ENCODE peak calls at places on chromosomes 5 and 9, in six cellular contexts. I is gastrocnemius medialis, L is breast epithelium, K is stomach, E is heart left ventricle, C is PC-9. N is an unnamed sample.

GRCh38 chr9:87570000-87570834 is 72.5 kb downstream of the DAPK1 start:
- DNase-seq in I (no peak), L (no peak), K (no peak), E (no peak), C (peak; percentile 58), N (no peak)

GRCh38 chr5:425714-426113 is 17.3 kb upstream of the EXOC3 start:
- DNase-seq in I (no peak), L (no peak), K (no peak), E (no peak), C (no peak), N (no peak)

GRCh38 chr9:70587143-70587710 is 172.8 kb upstream of the KLF9 start:
- DNase-seq in I (peak; percentile 47), L (no peak), K (no peak), E (peak; percentile 47), C (no peak), N (no peak)

GRCh38 chr9:12783767-12784460 is 9.1 kb downstream of the LURAP1L start:
- DNase-seq in I (no peak), L (no peak), K (no peak), E (no peak), C (no peak), N (no peak)

GRCh38 chr5:95823738-95824609 is 1.4 kb upstream of the GLRX start:
- DNase-seq in I (peak; percentile 50), L (no peak), K (peak; percentile 54), E (peak; percentile 74), C (peak; percentile 95), N (peak; percentile 78)

GRCh38 chr5:113526421-113526820 is 12.9 kb downstream of the YTHDC2 start:
- DNase-seq in I (no peak), L (no peak), K (no peak), E (no peak), C (no peak), N (no peak)

GRCh38 chr5:135830384-135831275 is 3.8 kb upstream of the SLC25A48 start:
- DNase-seq in I (no peak), L (no peak), K (no peak), E (no peak), C (no peak), N (no peak)

GRCh38 chr5:134503088-134503936 is 22.2 kb upstream of the JADE2 start:
- DNase-seq in I (peak; percentile 37), L (peak; percentile 50), K (peak; percentile 56), E (peak; percentile 89), C (peak; percentile 91), N (peak; percentile 65)

GRCh38 chr9:10059044-10059443 is 553.8 kb downstream of the PTPRD start:
- DNase-seq in I (no peak), L (peak; percentile 52), K (no peak), E (no peak), C (no peak), N (no peak)

GRCh38 chr9:126763130-126763764 is 41.6 kb upstream of the ZBTB43 start:
- DNase-seq in I (no peak), L (peak; percentile 33), K (no peak), E (no peak), C (no peak), N (no peak)

GRCh38 chr9:120539951-120540350 is 40.0 kb downstream of the CDK5RAP2 start:
- DNase-seq in I (no peak), L (no peak), K (no peak), E (no peak), C (no peak), N (no peak)

GRCh38 chr9:92180669-92181181 is 65.5 kb upstream of the SPTLC1 start:
- DNase-seq in I (no peak), L (no peak), K (no peak), E (no peak), C (no peak), N (no peak)

DNA sequence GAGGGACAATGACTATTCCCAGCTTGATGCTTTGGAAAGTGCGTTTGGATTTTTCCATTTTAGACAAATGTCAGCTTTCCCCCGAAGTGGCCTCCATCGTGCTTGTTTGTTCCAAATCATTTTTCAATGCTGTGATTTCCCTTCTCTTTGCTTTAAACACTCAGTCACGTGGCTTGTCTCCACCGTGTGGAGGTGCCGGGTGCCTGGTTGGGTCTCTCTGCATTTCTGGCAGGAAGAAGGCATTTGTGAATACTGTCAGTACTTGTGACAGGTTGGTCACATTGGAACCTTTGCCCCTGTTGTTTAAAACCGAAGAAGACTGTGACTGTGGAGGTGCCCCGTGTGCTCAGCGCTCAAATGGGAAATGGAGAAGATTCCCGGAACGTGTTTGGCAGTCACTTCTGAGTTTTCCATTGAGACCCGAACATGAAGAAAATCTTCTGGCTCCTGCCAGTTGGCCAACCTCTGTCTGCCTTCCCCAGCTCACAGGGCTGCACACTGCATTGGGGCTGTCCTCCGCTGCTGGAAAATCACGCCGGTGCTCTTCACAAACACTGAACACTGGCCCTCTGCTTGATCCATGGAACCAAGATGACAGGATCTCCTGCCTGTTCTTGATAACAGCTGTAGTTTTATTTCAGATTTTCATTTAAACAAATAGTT is 74.6 kb downstream of the LMNB1 start:
- DNase-seq in I (no peak), L (no peak), K (no peak), E (peak; percentile 39), C (no peak), N (no peak)
- H3K27ac ChIP-seq in I (peak overlapping the region; percentile 27), L (peak overlapping the region; percentile 82), K (peak overlapping the region; percentile 67), E (peak overlapping the region; percentile 27), C (no peak overlapping the region), N (peak overlapping the region; percentile 15)

DNA sequence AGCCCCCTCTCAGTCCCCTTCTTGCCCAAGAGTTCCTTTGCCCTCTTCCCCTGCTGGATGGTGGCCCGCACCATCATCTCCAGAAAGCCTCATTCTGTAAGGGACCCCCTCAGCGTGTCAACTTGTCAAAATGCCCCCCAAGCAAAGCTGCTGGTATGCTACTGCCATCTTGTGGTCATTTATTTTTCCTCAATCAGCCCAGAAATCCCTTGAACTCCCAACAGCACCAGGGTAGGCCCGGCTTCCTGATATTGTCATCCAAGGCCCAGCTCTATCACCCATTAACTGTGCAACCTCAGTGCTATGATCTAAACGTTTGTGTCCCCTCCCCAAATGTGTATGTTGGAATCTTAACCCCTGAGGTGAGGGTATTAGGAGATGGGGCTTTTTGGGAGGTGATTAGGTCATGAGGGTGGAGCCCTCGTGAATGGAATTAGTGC is 53.2 kb upstream of the FBXW11 start:
- DNase-seq in I (no peak), L (no peak), K (no peak), E (no peak), C (no peak), N (no peak)
- TF ChIP-seq CTCF in I (peak; percentile 63), L (no peak), K (peak; percentile 8), E (peak; percentile 47), C (peak; percentile 72), N (peak; percentile 25)

DNA sequence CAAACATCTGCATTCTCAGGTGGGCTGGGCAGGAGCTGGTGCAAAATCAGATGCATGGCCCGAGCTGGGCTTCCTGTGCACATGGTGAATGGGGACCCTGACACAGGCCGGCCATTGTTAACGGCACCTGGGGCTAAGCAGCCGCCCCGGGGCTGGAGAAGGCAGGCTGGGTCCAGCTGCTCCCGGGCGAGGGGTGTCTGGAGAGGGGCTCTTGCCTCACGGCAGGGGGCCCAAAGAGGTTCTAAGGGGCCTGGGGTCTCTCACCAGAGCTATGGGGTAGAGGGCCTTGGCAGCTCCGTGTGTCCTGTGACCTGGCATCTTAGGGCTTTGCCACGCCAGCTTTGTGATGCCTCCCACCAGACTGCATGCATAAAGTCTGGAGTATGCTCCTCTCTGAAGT is 5.1 kb upstream of the QSOX2 start:
- DNase-seq in I (no peak), L (no peak), K (no peak), E (no peak), C (no peak), N (no peak)
- H3K27ac ChIP-seq in I (no peak overlapping the region), L (no peak overlapping the region), K (no peak overlapping the region), E (no peak overlapping the region), C (no peak overlapping the region), N (no peak overlapping the region)

DNA sequence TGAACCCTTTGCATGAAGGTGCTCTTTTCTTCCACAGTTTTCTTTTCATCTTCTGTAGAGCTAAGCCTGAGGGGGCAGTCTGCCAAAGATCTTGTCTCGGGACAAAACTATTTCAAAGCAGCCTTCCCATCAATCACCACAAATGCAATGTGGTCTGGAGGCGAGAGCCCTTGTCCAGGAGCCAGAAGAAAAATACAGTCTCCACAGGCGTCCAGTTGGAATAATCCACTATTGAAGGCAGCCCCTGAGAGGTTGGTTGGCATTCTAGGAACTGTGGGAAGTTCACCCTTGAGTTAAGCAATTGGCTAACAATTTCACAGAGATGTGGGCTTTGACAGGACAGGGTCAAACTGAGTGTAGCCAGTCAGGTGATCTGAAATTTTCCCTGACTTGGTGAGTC is 72.0 kb downstream of the SEMA6A start:
- DNase-seq in I (no peak), L (no peak), K (no peak), E (no peak), C (no peak), N (no peak)
- TF ChIP-seq CTCF in I (no peak), L (no peak), K (no peak), E (no peak), C (no peak), N (no peak)

DNA sequence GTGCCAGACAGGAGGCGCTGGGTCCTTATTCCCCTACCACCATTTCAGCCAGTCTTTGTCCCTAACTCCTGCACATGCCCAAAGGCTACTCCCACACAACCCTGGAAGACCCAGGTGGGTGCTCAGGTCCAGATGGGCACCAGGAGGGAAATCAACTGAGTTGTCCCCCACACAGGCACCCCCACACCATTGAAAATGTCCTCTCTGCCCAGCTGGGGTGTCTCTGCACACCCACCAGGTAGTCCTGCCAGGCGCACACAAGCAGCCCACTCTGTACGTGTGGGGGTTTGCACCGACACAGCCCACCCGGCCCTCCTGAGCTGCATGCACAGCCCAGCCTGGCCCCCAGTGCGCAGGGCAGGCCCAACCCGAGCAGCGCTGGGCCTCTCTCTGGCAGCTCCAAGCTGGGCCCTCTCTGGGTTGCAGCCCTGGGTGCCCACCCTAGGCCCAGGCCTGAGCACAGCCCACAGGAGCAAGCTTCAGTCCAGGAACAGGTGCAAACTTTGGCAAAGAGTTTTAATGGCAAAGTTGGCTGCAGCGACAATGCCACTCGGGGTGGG is 2.2 kb downstream of the RNF208 start:
- DNase-seq in I (no peak), L (no peak), K (no peak), E (no peak), C (no peak), N (no peak)
- H3K27ac ChIP-seq in I (no peak overlapping the region), L (no peak overlapping the region), K (peak overlapping the region; percentile 18), E (no peak overlapping the region), C (no peak overlapping the region), N (no peak overlapping the region)

GRCh38 chr9:69324549-69325401 is at the start of gene ENTREP1:
- DNase-seq in I (peak; percentile 70), L (peak; percentile 65), K (peak; percentile 83), E (peak; percentile 86), C (peak; percentile 61), N (peak; percentile 67)
- TF ChIP-seq CTCF in I (peak; percentile 19), L (peak; percentile 9), K (no peak), E (peak; percentile 35), C (no peak), N (no peak)

GRCh38 chr5:158811921-158812320 is 287.8 kb downstream of the EBF1 start:
- DNase-seq in I (no peak), L (no peak), K (no peak), E (no peak), C (no peak), N (no peak)

GRCh38 chr5:158810615-158811014 is 289.1 kb downstream of the EBF1 start:
- DNase-seq in I (no peak), L (no peak), K (no peak), E (no peak), C (no peak), N (no peak)

GRCh38 chr5:158812381-158812780 is 287.3 kb downstream of the EBF1 start:
- DNase-seq in I (no peak), L (no peak), K (no peak), E (no peak), C (no peak), N (peak; percentile 20)

GRCh38 chr5:158813275-158813674 is 286.4 kb downstream of the EBF1 start:
- DNase-seq in I (no peak), L (no peak), K (no peak), E (no peak), C (no peak), N (no peak)

GRCh38 chr5:158811350-158811749 is 288.4 kb downstream of the EBF1 start:
- DNase-seq in I (no peak), L (no peak), K (no peak), E (no peak), C (no peak), N (no peak)
- H3K27ac ChIP-seq in I (no peak overlapping the region), L (peak overlapping the region; percentile 38), K (no peak overlapping the region), E (no peak overlapping the region), C (no peak overlapping the region), N (no peak overlapping the region)